ENCODE peak calls at places on chromosomes 4 and X, in four cellular contexts. A, V, R and S are unnamed samples.

GRCh38 chr4:183455431-183456145 is 11.2 kb downstream of the CDKN2AIP start:
- DNase-seq in A (no peak), V (peak), R (no peak), S (no peak)

GRCh38 chrX:136759968-136760367 is 20.8 kb downstream of the ARHGEF6 start:
- DNase-seq in A (no peak), V (peak), R (no peak), S (no peak)

GRCh38 chr4:183533698-183534097 is 28.8 kb downstream of the ING2 start:
- DNase-seq in A (no peak), V (no peak), R (no peak), S (no peak)

GRCh38 chr4:15786743-15787142 is 8.6 kb downstream of the CD38 start:
- DNase-seq in A (no peak), V (no peak), R (no peak), S (no peak)

GRCh38 chr4:176271749-176272148 is 2.7 kb upstream of the ASB5 start:
- DNase-seq in A (no peak), V (no peak), R (no peak), S (no peak)

GRCh38 chrX:16666541-16666940 is 16.6 kb downstream of the S100G start:
- DNase-seq in A (no peak), V (no peak), R (peak), S (peak)

GRCh38 chrX:108216862-108217571 is 125.4 kb downstream of the ATG4A start:
- DNase-seq in A (no peak), V (no peak), R (no peak), S (no peak)

GRCh38 chr4:183434264-183435045 is 10.0 kb upstream of the CDKN2AIP start:
- DNase-seq in A (no peak), V (no peak), R (no peak), S (peak)

GRCh38 chr4:48017108-48017527 is 546 bp downstream of the NIPAL1 start:
- DNase-seq in A (no peak), V (no peak), R (peak), S (no peak)

GRCh38 chr4:182642831-182643230 is 274.4 kb downstream of the DCTD start:
- DNase-seq in A (no peak), V (no peak), R (peak), S (peak)

GRCh38 chr4:65798498-65799127 is 128.3 kb upstream of the EPHA5 start:
- DNase-seq in A (no peak), V (no peak), R (no peak), S (no peak)

GRCh38 chr4:37678624-37679023 is 7.6 kb downstream of the RELL1 start:
- DNase-seq in A (no peak), V (no peak), R (no peak), S (no peak)

GRCh38 chr4:83043801-83044407 is 8.9 kb downstream of the COPS4 start:
- DNase-seq in A (no peak), V (peak), R (no peak), S (no peak)

GRCh38 chr4:25310066-25310824 is 2.3 kb upstream of the ZCCHC4 start:
- DNase-seq in A (no peak), V (peak), R (no peak), S (no peak)

GRCh38 chrX:16917120-16917519 is 29.3 kb upstream of the REPS2 start:
- DNase-seq in A (no peak), V (no peak), R (no peak), S (no peak)

GRCh38 chrX:119735467-119735866 is 22.9 kb upstream of the SOWAHD start:
- DNase-seq in A (no peak), V (no peak), R (no peak), S (no peak)